ENCODE peak calls at places on chromosomes 16 and 17, in eight cellular contexts. One of them, this sample, is unnamed. For H3K9me3, the result is how much of the 10 kb centered on the place peaks cover.

GRCh38 chr17:58756246-58757161 is 850 bp downstream of the PPM1E start:
- DNase-seq in lower lobe of right lung: no peak
- DNase-seq in AG04450: no peak
- DNase-seq in cardiac muscle cell: peak
- DNase-seq in GM23248: peak
- DNase-seq in IMR-90: no peak
- DNase-seq in thoracic aorta: no peak
- DNase-seq in small intestine: no peak
- DNase-seq in this sample: no peak

GRCh38 chr17:62597920-62598319 is 29.6 kb upstream of the MRC2 start:
- DNase-seq in small intestine: no peak
- DNase-seq in IMR-90: no peak
- DNase-seq in GM23248: peak
- DNase-seq in cardiac muscle cell: no peak
- DNase-seq in AG04450: no peak
- DNase-seq in lower lobe of right lung: no peak
- DNase-seq in thoracic aorta: no peak
- DNase-seq in this sample: peak

GRCh38 chr17:31394544-31394943 is 3.1 kb downstream of the RAB11FIP4 start:
- DNase-seq in AG04450: peak
- DNase-seq in thoracic aorta: no peak
- DNase-seq in IMR-90: peak
- DNase-seq in lower lobe of right lung: no peak
- DNase-seq in GM23248: peak
- DNase-seq in cardiac muscle cell: peak
- DNase-seq in small intestine: peak
- DNase-seq in this sample: peak

GRCh38 chr16:3467920-3468319 is 24.4 kb downstream of the NAA60 start:
- DNase-seq in cardiac muscle cell: no peak
- DNase-seq in IMR-90: peak
- DNase-seq in GM23248: peak
- DNase-seq in AG04450: no peak
- DNase-seq in lower lobe of right lung: no peak
- DNase-seq in thoracic aorta: no peak
- DNase-seq in small intestine: no peak
- DNase-seq in this sample: no peak

GRCh38 chr17:47225436-47225858 is 16.3 kb downstream of the MYL4 start:
- DNase-seq in IMR-90: peak
- DNase-seq in cardiac muscle cell: no peak
- DNase-seq in thoracic aorta: peak
- DNase-seq in AG04450: peak
- DNase-seq in GM23248: peak
- DNase-seq in small intestine: peak
- DNase-seq in lower lobe of right lung: no peak
- DNase-seq in this sample: peak

GRCh38 chr16:83136419-83136818 is 509.6 kb downstream of the CDH13 start:
- DNase-seq in small intestine: peak
- DNase-seq in thoracic aorta: no peak
- DNase-seq in GM23248: no peak
- DNase-seq in lower lobe of right lung: no peak
- DNase-seq in IMR-90: no peak
- DNase-seq in AG04450: no peak
- DNase-seq in cardiac muscle cell: no peak
- DNase-seq in this sample: no peak

GRCh38 chr16:10610499-10611184 is 30.2 kb upstream of the EMP2 start:
- DNase-seq in IMR-90: no peak
- DNase-seq in small intestine: no peak
- DNase-seq in lower lobe of right lung: no peak
- DNase-seq in AG04450: no peak
- DNase-seq in cardiac muscle cell: no peak
- DNase-seq in thoracic aorta: no peak
- DNase-seq in GM23248: no peak
- DNase-seq in this sample: no peak

GRCh38 chr16:86363057-86363490 is 147.3 kb upstream of the FOXF1 start:
- DNase-seq in GM23248: peak
- DNase-seq in IMR-90: peak
- DNase-seq in AG04450: peak
- DNase-seq in thoracic aorta: no peak
- DNase-seq in lower lobe of right lung: no peak
- DNase-seq in small intestine: no peak
- DNase-seq in cardiac muscle cell: peak
- DNase-seq in this sample: no peak

GRCh38 chr17:33964344-33964979 is 290.6 kb upstream of the CCL2 start:
- DNase-seq in thoracic aorta: no peak
- DNase-seq in cardiac muscle cell: no peak
- DNase-seq in small intestine: peak
- DNase-seq in AG04450: no peak
- DNase-seq in IMR-90: no peak
- DNase-seq in GM23248: no peak
- DNase-seq in lower lobe of right lung: no peak
- DNase-seq in this sample: no peak

GRCh38 chr16:66536525-66536924 is 13.4 kb downstream of the TK2 start:
- DNase-seq in small intestine: no peak
- DNase-seq in IMR-90: no peak
- DNase-seq in lower lobe of right lung: no peak
- DNase-seq in AG04450: no peak
- DNase-seq in GM23248: no peak
- DNase-seq in cardiac muscle cell: no peak
- DNase-seq in thoracic aorta: no peak
- DNase-seq in this sample: no peak

GRCh38 chr17:59807892-59808509 is 84.7 kb downstream of the TUBD1 start:
- DNase-seq in small intestine: no peak
- DNase-seq in AG04450: no peak
- DNase-seq in lower lobe of right lung: no peak
- DNase-seq in thoracic aorta: no peak
- DNase-seq in cardiac muscle cell: no peak
- DNase-seq in GM23248: peak
- DNase-seq in IMR-90: no peak
- DNase-seq in this sample: no peak

GRCh38 chr16:77820340-77820739 is 32.0 kb downstream of the VAT1L start:
- DNase-seq in IMR-90: no peak
- DNase-seq in GM23248: no peak
- DNase-seq in cardiac muscle cell: no peak
- DNase-seq in small intestine: no peak
- DNase-seq in thoracic aorta: no peak
- DNase-seq in lower lobe of right lung: no peak
- DNase-seq in AG04450: no peak
- DNase-seq in this sample: no peak

GRCh38 chr16:76265434-76266045 is 11.7 kb upstream of the CNTNAP4 start:
- DNase-seq in GM23248: peak
- DNase-seq in small intestine: peak
- DNase-seq in IMR-90: peak
- DNase-seq in thoracic aorta: no peak
- DNase-seq in lower lobe of right lung: no peak
- DNase-seq in AG04450: peak
- DNase-seq in cardiac muscle cell: no peak
- DNase-seq in this sample: no peak

GRCh38 chr17:77449908-77450741 is 309.4 kb downstream of the SEC14L1 start:
- DNase-seq in GM23248: peak
- DNase-seq in thoracic aorta: no peak
- DNase-seq in IMR-90: peak
- DNase-seq in cardiac muscle cell: peak
- DNase-seq in lower lobe of right lung: no peak
- DNase-seq in AG04450: no peak
- DNase-seq in small intestine: peak
- DNase-seq in this sample: peak

GRCh38 chr16:73047536-73048291 is at the start of gene ZFHX3:
- DNase-seq in AG04450: no peak
- DNase-seq in cardiac muscle cell: peak
- DNase-seq in lower lobe of right lung: peak
- DNase-seq in thoracic aorta: no peak
- DNase-seq in IMR-90: peak
- DNase-seq in small intestine: peak
- DNase-seq in GM23248: peak
- DNase-seq in this sample: peak

GRCh38 chr16:88570691-88571092 is 489 bp downstream of the ZC3H18 start:
- DNase-seq in small intestine: peak
- DNase-seq in IMR-90: no peak
- DNase-seq in thoracic aorta: no peak
- DNase-seq in lower lobe of right lung: no peak
- DNase-seq in cardiac muscle cell: peak
- DNase-seq in GM23248: peak
- DNase-seq in AG04450: no peak
- DNase-seq in this sample: no peak
- H3K27ac ChIP-seq in small intestine: peak
- H3K27ac ChIP-seq in IMR-90: peak
- H3K27ac ChIP-seq in thoracic aorta: peak
- H3K27ac ChIP-seq in lower lobe of right lung: peak
- H3K27ac ChIP-seq in cardiac muscle cell: peak
- H3K27ac ChIP-seq in GM23248: peak
- H3K27ac ChIP-seq in AG04450: no peak
- H3K27ac ChIP-seq in this sample: no peak

GRCh38 chr17:2030779-2031163 is 818 bp downstream of the DPH1 start:
- DNase-seq in thoracic aorta: no peak
- DNase-seq in AG04450: peak
- DNase-seq in lower lobe of right lung: no peak
- DNase-seq in IMR-90: no peak
- DNase-seq in GM23248: peak
- DNase-seq in small intestine: no peak
- DNase-seq in cardiac muscle cell: no peak
- DNase-seq in this sample: peak

GRCh38 chr17:2033128-2033527 is 3.2 kb downstream of the DPH1 start:
- DNase-seq in thoracic aorta: no peak
- DNase-seq in AG04450: no peak
- DNase-seq in small intestine: no peak
- DNase-seq in cardiac muscle cell: no peak
- DNase-seq in IMR-90: no peak
- DNase-seq in lower lobe of right lung: no peak
- DNase-seq in GM23248: peak
- DNase-seq in this sample: no peak

GRCh38 chr17:2034157-2034556 is 4.2 kb downstream of the DPH1 start:
- DNase-seq in cardiac muscle cell: no peak
- DNase-seq in lower lobe of right lung: no peak
- DNase-seq in thoracic aorta: no peak
- DNase-seq in GM23248: peak
- DNase-seq in AG04450: no peak
- DNase-seq in IMR-90: no peak
- DNase-seq in small intestine: no peak
- DNase-seq in this sample: no peak

GRCh38 chr17:2035549-2036490 is 5.9 kb downstream of the DPH1 start:
- DNase-seq in lower lobe of right lung: no peak
- DNase-seq in IMR-90: no peak
- DNase-seq in cardiac muscle cell: no peak
- DNase-seq in small intestine: no peak
- DNase-seq in thoracic aorta: no peak
- DNase-seq in GM23248: no peak
- DNase-seq in AG04450: no peak
- DNase-seq in this sample: peak

GRCh38 chr17:2034806-2035548 is 5.0 kb downstream of the DPH1 start:
- DNase-seq in IMR-90: peak
- DNase-seq in GM23248: peak
- DNase-seq in cardiac muscle cell: no peak
- DNase-seq in AG04450: no peak
- DNase-seq in thoracic aorta: no peak
- DNase-seq in lower lobe of right lung: no peak
- DNase-seq in small intestine: no peak
- DNase-seq in this sample: no peak
- H3K4me3 ChIP-seq in IMR-90: no peak
- H3K4me3 ChIP-seq in GM23248: peak
- H3K4me3 ChIP-seq in cardiac muscle cell: no peak
- H3K4me3 ChIP-seq in AG04450: no peak
- H3K4me3 ChIP-seq in thoracic aorta: no peak
- H3K4me3 ChIP-seq in lower lobe of right lung: no peak
- H3K4me3 ChIP-seq in small intestine: no peak
- H3K4me3 ChIP-seq in this sample: no peak

GRCh38 chr16:75075688-75076268 is 40.8 kb downstream of the LDHD start:
- DNase-seq in IMR-90: no peak
- DNase-seq in lower lobe of right lung: no peak
- DNase-seq in thoracic aorta: no peak
- DNase-seq in AG04450: no peak
- DNase-seq in small intestine: no peak
- DNase-seq in GM23248: no peak
- DNase-seq in cardiac muscle cell: no peak
- DNase-seq in this sample: no peak

GRCh38 chr16:75074920-75075687 is 41.5 kb downstream of the LDHD start:
- DNase-seq in small intestine: peak
- DNase-seq in lower lobe of right lung: no peak
- DNase-seq in cardiac muscle cell: no peak
- DNase-seq in IMR-90: no peak
- DNase-seq in GM23248: no peak
- DNase-seq in thoracic aorta: no peak
- DNase-seq in AG04450: no peak
- DNase-seq in this sample: no peak

GRCh38 chr16:75073551-75074414 is 42.8 kb downstream of the LDHD start:
- DNase-seq in cardiac muscle cell: no peak
- DNase-seq in AG04450: no peak
- DNase-seq in lower lobe of right lung: no peak
- DNase-seq in thoracic aorta: no peak
- DNase-seq in GM23248: no peak
- DNase-seq in small intestine: no peak
- DNase-seq in IMR-90: no peak
- DNase-seq in this sample: no peak

GRCh38 chr16:75072239-75072947 is 44.2 kb downstream of the LDHD start:
- DNase-seq in AG04450: no peak
- DNase-seq in small intestine: peak
- DNase-seq in thoracic aorta: no peak
- DNase-seq in GM23248: no peak
- DNase-seq in IMR-90: no peak
- DNase-seq in lower lobe of right lung: no peak
- DNase-seq in cardiac muscle cell: no peak
- DNase-seq in this sample: no peak

GRCh38 chr16:75074415-75074793 is 42.2 kb downstream of the LDHD start:
- DNase-seq in GM23248: no peak
- DNase-seq in small intestine: no peak
- DNase-seq in thoracic aorta: no peak
- DNase-seq in AG04450: no peak
- DNase-seq in IMR-90: no peak
- DNase-seq in lower lobe of right lung: no peak
- DNase-seq in cardiac muscle cell: no peak
- DNase-seq in this sample: no peak
- H3K9me3 ChIP-seq in GM23248: under half
- H3K9me3 ChIP-seq in small intestine: under half
- H3K9me3 ChIP-seq in thoracic aorta: under half
- H3K9me3 ChIP-seq in AG04450: under half
- H3K9me3 ChIP-seq in IMR-90: under half
- H3K9me3 ChIP-seq in lower lobe of right lung: under half
- H3K9me3 ChIP-seq in cardiac muscle cell: under half
- H3K9me3 ChIP-seq in this sample: under half

DNA sequence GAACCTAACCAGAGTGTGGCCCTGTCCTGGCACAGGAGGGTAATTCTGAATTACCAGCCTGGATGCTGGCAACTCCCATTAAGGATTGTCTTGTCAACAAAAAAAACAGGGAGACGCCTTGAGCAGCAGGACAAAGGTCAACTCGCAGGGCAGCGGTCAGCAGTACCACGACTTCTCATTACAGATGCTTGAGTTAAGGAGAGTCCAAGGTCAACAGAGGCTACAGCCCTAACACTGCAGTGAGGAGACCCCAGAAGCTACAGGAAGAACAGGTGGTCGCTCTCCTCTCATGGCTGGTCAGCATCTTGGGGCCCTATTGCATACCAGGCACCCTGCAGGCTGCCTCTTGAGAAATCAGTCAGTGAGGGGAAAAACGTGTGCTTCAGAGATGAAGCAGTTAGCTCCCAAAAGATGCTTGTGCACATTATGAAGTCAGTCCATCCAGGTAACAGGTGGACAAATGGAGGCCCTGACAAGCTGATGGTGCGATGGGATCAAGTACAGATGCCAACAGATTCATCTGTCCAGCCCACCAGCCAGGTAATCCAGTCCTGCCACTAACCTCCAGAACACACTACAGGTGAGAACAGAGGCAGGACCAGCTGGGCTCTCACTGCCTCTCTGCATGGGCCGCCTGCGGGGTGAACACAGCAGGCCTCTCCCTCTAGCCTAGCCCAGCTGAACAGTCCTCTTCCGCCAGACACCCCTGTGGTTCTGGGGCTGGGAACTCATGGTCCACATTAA is 4.2 kb downstream of the CSNK1D start:
- DNase-seq in IMR-90: no peak
- DNase-seq in cardiac muscle cell: no peak
- DNase-seq in AG04450: no peak
- DNase-seq in lower lobe of right lung: no peak
- DNase-seq in small intestine: peak
- DNase-seq in GM23248: no peak
- DNase-seq in thoracic aorta: no peak
- DNase-seq in this sample: peak
- H3K27ac ChIP-seq in IMR-90: no peak
- H3K27ac ChIP-seq in cardiac muscle cell: no peak
- H3K27ac ChIP-seq in AG04450: peak
- H3K27ac ChIP-seq in lower lobe of right lung: peak
- H3K27ac ChIP-seq in small intestine: peak
- H3K27ac ChIP-seq in GM23248: no peak
- H3K27ac ChIP-seq in thoracic aorta: no peak
- H3K27ac ChIP-seq in this sample: no peak

This sample was measured in right cardiac atrium.